ENCODE peak calls at places on chromosomes 13 and 19, in nine cellular contexts. One of them, this sample, is unnamed. For H3K36me3, the result is how much of the 10 kb centered on the place peaks cover.

GRCh38 chr19:53076984-53077383 is 26.2 kb downstream of the ZNF160 start:
- DNase-seq in adrenal gland: peak
- DNase-seq in body of pancreas: peak
- DNase-seq in endodermal cell: peak
- DNase-seq in heart left ventricle: peak
- DNase-seq in cardiac muscle cell: peak
- DNase-seq in pancreas: peak
- DNase-seq in BJ: no peak
- DNase-seq in tibial nerve: peak
- DNase-seq in this sample: no peak

GRCh38 chr13:73672492-73672891 is 461.7 kb downstream of the KLF12 start:
- DNase-seq in BJ: no peak
- DNase-seq in cardiac muscle cell: no peak
- DNase-seq in tibial nerve: no peak
- DNase-seq in adrenal gland: no peak
- DNase-seq in pancreas: no peak
- DNase-seq in body of pancreas: no peak
- DNase-seq in heart left ventricle: no peak
- DNase-seq in endodermal cell: no peak
- DNase-seq in this sample: no peak

GRCh38 chr19:51571599-51571998 is 516 bp downstream of the ZNF175 start:
- DNase-seq in cardiac muscle cell: no peak
- DNase-seq in BJ: no peak
- DNase-seq in body of pancreas: no peak
- DNase-seq in pancreas: no peak
- DNase-seq in tibial nerve: no peak
- DNase-seq in heart left ventricle: no peak
- DNase-seq in adrenal gland: no peak
- DNase-seq in endodermal cell: no peak
- DNase-seq in this sample: no peak

GRCh38 chr13:47459512-47459911 is 541.6 kb downstream of the SUCLA2 start:
- DNase-seq in tibial nerve: no peak
- DNase-seq in cardiac muscle cell: peak
- DNase-seq in BJ: no peak
- DNase-seq in pancreas: no peak
- DNase-seq in body of pancreas: no peak
- DNase-seq in heart left ventricle: no peak
- DNase-seq in adrenal gland: no peak
- DNase-seq in endodermal cell: no peak
- DNase-seq in this sample: no peak

GRCh38 chr19:56125806-56126590 is 4.9 kb upstream of the ZNF787 start:
- DNase-seq in adrenal gland: no peak
- DNase-seq in cardiac muscle cell: no peak
- DNase-seq in pancreas: no peak
- DNase-seq in body of pancreas: peak
- DNase-seq in tibial nerve: no peak
- DNase-seq in endodermal cell: no peak
- DNase-seq in heart left ventricle: no peak
- DNase-seq in BJ: no peak
- DNase-seq in this sample: no peak

GRCh38 chr19:28468701-28469459 is 744.1 kb downstream of the UQCRFS1 start:
- DNase-seq in BJ: peak
- DNase-seq in heart left ventricle: peak
- DNase-seq in cardiac muscle cell: peak
- DNase-seq in pancreas: peak
- DNase-seq in body of pancreas: peak
- DNase-seq in tibial nerve: no peak
- DNase-seq in endodermal cell: peak
- DNase-seq in adrenal gland: no peak
- DNase-seq in this sample: peak

GRCh38 chr19:15529774-15530372 is 21.5 kb downstream of the CYP4F22 start:
- DNase-seq in heart left ventricle: no peak
- DNase-seq in pancreas: no peak
- DNase-seq in tibial nerve: no peak
- DNase-seq in BJ: no peak
- DNase-seq in endodermal cell: no peak
- DNase-seq in cardiac muscle cell: peak
- DNase-seq in adrenal gland: no peak
- DNase-seq in body of pancreas: no peak
- DNase-seq in this sample: no peak

GRCh38 chr13:33109801-33110200 is 93.6 kb downstream of the KL start:
- DNase-seq in pancreas: no peak
- DNase-seq in adrenal gland: no peak
- DNase-seq in heart left ventricle: no peak
- DNase-seq in endodermal cell: peak
- DNase-seq in body of pancreas: no peak
- DNase-seq in BJ: no peak
- DNase-seq in cardiac muscle cell: no peak
- DNase-seq in tibial nerve: no peak
- DNase-seq in this sample: no peak

GRCh38 chr13:98796798-98797197 is 44.3 kb upstream of the SLC15A1 start:
- DNase-seq in endodermal cell: no peak
- DNase-seq in heart left ventricle: peak
- DNase-seq in body of pancreas: no peak
- DNase-seq in BJ: no peak
- DNase-seq in adrenal gland: no peak
- DNase-seq in pancreas: no peak
- DNase-seq in cardiac muscle cell: no peak
- DNase-seq in tibial nerve: no peak
- DNase-seq in this sample: no peak

GRCh38 chr13:98800078-98800477 is 47.6 kb upstream of the SLC15A1 start:
- DNase-seq in endodermal cell: no peak
- DNase-seq in cardiac muscle cell: no peak
- DNase-seq in tibial nerve: no peak
- DNase-seq in pancreas: no peak
- DNase-seq in body of pancreas: no peak
- DNase-seq in adrenal gland: no peak
- DNase-seq in BJ: no peak
- DNase-seq in heart left ventricle: peak
- DNase-seq in this sample: no peak

GRCh38 chr13:98797456-98797855 is 45.0 kb upstream of the SLC15A1 start:
- DNase-seq in adrenal gland: no peak
- DNase-seq in heart left ventricle: no peak
- DNase-seq in BJ: no peak
- DNase-seq in tibial nerve: no peak
- DNase-seq in endodermal cell: no peak
- DNase-seq in pancreas: no peak
- DNase-seq in cardiac muscle cell: no peak
- DNase-seq in body of pancreas: no peak
- DNase-seq in this sample: no peak

GRCh38 chr13:98801626-98802418 is 49.4 kb upstream of the SLC15A1 start:
- DNase-seq in BJ: no peak
- DNase-seq in pancreas: no peak
- DNase-seq in body of pancreas: peak
- DNase-seq in heart left ventricle: peak
- DNase-seq in tibial nerve: no peak
- DNase-seq in cardiac muscle cell: no peak
- DNase-seq in adrenal gland: no peak
- DNase-seq in endodermal cell: no peak
- DNase-seq in this sample: no peak

DNA sequence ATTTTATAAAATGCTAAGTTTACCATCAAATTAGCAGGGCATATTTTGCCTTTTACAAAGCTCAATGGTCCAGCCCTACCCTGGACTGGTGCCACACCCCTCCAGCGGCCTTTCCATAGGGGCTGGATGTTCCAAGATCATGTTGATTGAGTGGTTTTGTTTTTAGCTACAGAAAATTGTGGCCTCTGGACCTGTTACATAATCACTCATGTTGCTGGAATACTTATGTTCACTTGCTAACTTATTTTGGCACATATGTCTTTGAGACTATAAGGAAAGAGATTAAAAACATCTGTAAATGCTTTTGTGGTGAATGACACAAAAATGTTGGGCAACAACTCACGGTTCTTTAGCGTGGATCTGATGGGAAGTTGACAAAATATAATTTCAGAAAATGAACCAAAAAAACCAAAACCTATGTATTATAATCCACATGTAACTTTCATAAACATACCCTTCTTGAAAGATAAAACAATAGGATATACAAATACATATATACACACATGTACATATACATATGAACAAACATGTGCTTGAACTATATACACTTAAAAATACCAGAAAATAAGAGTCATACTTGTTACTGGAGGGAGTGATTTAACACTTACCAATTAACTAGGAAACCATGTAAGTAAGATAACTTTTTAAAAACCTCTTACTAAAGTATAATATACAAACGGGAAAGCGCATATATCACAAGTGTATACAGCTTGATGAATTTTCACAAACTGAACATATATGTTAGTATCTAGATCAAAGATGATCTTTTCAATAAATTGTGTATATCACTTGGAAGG is 46.6 kb upstream of the SLC15A1 start:
- DNase-seq in tibial nerve: no peak
- DNase-seq in BJ: peak
- DNase-seq in pancreas: no peak
- DNase-seq in heart left ventricle: no peak
- DNase-seq in body of pancreas: no peak
- DNase-seq in endodermal cell: no peak
- DNase-seq in cardiac muscle cell: peak
- DNase-seq in adrenal gland: no peak
- DNase-seq in this sample: no peak
- H3K36me3 ChIP-seq in tibial nerve: half or more
- H3K36me3 ChIP-seq in BJ: under half
- H3K36me3 ChIP-seq in pancreas: under half
- H3K36me3 ChIP-seq in heart left ventricle: under half
- H3K36me3 ChIP-seq in body of pancreas: under half
- H3K36me3 ChIP-seq in endodermal cell: under half
- H3K36me3 ChIP-seq in cardiac muscle cell: under half
- H3K36me3 ChIP-seq in adrenal gland: under half
- H3K36me3 ChIP-seq in this sample: half or more

GRCh38 chr13:106520205-106521004 is 15.1 kb downstream of the EFNB2 start:
- DNase-seq in cardiac muscle cell: peak
- DNase-seq in tibial nerve: no peak
- DNase-seq in pancreas: no peak
- DNase-seq in adrenal gland: no peak
- DNase-seq in heart left ventricle: no peak
- DNase-seq in endodermal cell: no peak
- DNase-seq in BJ: no peak
- DNase-seq in body of pancreas: no peak
- DNase-seq in this sample: no peak
- TF ChIP-seq CTCF in cardiac muscle cell: peak
- TF ChIP-seq CTCF in tibial nerve: peak
- TF ChIP-seq CTCF in pancreas: no peak
- TF ChIP-seq CTCF in adrenal gland: no peak
- TF ChIP-seq CTCF in heart left ventricle: peak
- TF ChIP-seq CTCF in endodermal cell: peak
- TF ChIP-seq CTCF in BJ: peak
- TF ChIP-seq CTCF in body of pancreas: peak
- TF ChIP-seq CTCF in this sample: no peak

GRCh38 chr13:60016229-60016628 is 147.5 kb downstream of the DIAPH3 start:
- DNase-seq in BJ: no peak
- DNase-seq in cardiac muscle cell: no peak
- DNase-seq in pancreas: no peak
- DNase-seq in endodermal cell: no peak
- DNase-seq in tibial nerve: no peak
- DNase-seq in heart left ventricle: no peak
- DNase-seq in body of pancreas: no peak
- DNase-seq in adrenal gland: no peak
- DNase-seq in this sample: no peak

GRCh38 chr13:60018536-60018935 is 145.2 kb downstream of the DIAPH3 start:
- DNase-seq in tibial nerve: no peak
- DNase-seq in heart left ventricle: no peak
- DNase-seq in BJ: peak
- DNase-seq in cardiac muscle cell: no peak
- DNase-seq in body of pancreas: no peak
- DNase-seq in adrenal gland: no peak
- DNase-seq in endodermal cell: no peak
- DNase-seq in pancreas: no peak
- DNase-seq in this sample: no peak

GRCh38 chr13:60020288-60020687 is 143.4 kb downstream of the DIAPH3 start:
- DNase-seq in body of pancreas: no peak
- DNase-seq in endodermal cell: no peak
- DNase-seq in pancreas: no peak
- DNase-seq in adrenal gland: no peak
- DNase-seq in BJ: no peak
- DNase-seq in tibial nerve: no peak
- DNase-seq in heart left ventricle: no peak
- DNase-seq in cardiac muscle cell: no peak
- DNase-seq in this sample: no peak

DNA sequence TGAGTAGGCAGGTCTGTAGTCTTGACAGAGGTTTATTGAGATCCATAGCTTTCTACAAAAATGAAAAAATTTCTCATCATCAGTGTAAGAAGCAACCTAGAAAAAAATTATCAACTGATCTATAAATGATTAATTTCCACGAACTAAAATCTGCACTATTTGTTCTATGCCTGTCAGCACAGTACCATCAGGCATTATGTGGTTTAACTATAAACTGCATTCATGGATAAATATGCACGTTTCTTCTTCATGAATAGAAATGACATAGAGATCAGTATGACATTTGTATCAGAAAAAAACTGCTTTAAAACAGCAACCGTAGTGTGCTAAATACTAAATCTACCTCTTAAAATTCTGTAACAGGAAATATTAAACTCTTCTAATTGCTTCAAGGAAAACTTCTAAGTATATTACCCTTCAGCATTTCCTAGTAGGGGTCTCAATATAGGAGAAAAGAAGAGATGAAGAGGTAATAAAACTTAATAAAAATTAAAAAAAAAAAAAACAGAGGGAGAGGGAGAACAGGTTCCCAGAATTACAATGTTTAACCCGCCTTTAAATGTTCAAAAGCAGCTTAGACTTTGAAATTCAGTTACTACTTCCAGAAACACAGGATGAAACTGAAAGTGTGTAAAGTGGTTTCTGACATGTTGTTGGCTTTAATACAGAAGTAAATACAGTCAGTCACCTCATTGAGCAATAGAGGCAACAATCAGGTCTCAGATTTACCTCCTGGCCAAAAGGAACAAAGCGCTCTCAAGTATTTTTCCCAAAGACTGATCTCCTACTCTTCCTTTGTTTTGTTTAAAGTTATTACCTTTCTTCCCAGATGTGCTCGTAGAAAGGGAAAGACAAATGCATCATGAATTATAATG is 144.4 kb downstream of the DIAPH3 start:
- DNase-seq in cardiac muscle cell: peak
- DNase-seq in body of pancreas: no peak
- DNase-seq in tibial nerve: no peak
- DNase-seq in pancreas: no peak
- DNase-seq in adrenal gland: no peak
- DNase-seq in heart left ventricle: no peak
- DNase-seq in BJ: no peak
- DNase-seq in endodermal cell: no peak
- DNase-seq in this sample: no peak
- H3K4me3 ChIP-seq in cardiac muscle cell: no peak
- H3K4me3 ChIP-seq in body of pancreas: no peak
- H3K4me3 ChIP-seq in tibial nerve: no peak
- H3K4me3 ChIP-seq in pancreas: peak
- H3K4me3 ChIP-seq in adrenal gland: no peak
- H3K4me3 ChIP-seq in heart left ventricle: no peak
- H3K4me3 ChIP-seq in BJ: no peak
- H3K4me3 ChIP-seq in endodermal cell: no peak
- H3K4me3 ChIP-seq in this sample: no peak

DNA sequence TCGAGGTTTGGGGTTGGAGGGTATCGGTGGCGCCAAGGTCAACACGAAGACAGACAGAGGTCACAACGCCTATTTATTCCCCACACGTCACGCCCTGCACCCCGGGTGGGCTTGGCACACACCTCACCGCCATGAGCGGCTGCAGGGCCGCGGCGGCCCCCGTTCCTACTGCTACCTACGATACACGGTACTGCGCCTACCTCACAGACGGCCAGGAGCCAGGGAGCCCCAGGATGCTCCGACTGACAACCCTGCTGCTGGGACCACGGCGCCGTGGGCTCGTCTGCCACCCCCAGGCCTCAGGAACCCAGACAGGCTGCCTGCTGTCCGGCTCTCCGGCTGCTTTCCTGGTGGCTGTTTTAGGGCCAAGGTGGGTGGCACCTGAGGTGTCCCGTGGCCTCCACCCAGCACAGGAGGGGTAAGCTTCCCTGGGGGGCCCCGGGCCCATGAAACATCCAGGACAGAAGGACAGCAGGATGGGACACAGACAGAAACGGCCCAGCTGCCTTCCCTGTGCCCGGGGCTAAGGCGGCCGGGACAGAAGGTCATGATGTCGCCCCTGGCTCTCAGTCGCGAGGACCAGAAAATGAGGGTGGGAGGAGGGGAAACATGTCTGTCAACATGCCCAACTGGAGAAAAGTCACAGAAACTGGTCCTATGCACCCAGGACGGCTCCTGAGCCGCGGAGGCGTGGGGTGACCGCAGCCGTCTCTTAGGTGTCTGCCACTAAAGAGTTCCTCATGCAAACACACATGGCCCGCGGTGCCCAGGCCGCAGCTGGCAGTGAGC is 15.0 kb upstream of the SLC39A3 start:
- DNase-seq in cardiac muscle cell: no peak
- DNase-seq in tibial nerve: no peak
- DNase-seq in adrenal gland: no peak
- DNase-seq in endodermal cell: no peak
- DNase-seq in heart left ventricle: no peak
- DNase-seq in body of pancreas: no peak
- DNase-seq in BJ: no peak
- DNase-seq in pancreas: no peak
- DNase-seq in this sample: no peak
- H3K36me3 ChIP-seq in cardiac muscle cell: under half
- H3K36me3 ChIP-seq in tibial nerve: half or more
- H3K36me3 ChIP-seq in adrenal gland: under half
- H3K36me3 ChIP-seq in endodermal cell: under half
- H3K36me3 ChIP-seq in heart left ventricle: under half
- H3K36me3 ChIP-seq in body of pancreas: under half
- H3K36me3 ChIP-seq in BJ: under half
- H3K36me3 ChIP-seq in pancreas: under half
- H3K36me3 ChIP-seq in this sample: half or more

This sample was measured in left lung.